ENCODE peak calls at places on chromosomes 13 and 19, in five cellular contexts. D is endothelial cell of umbilical vein, E is stomach, G is sigmoid colon, S is breast epithelium. X is an unnamed sample.

GRCh38 chr19:17234911-17235617 is 9.0 kb downstream of the OCEL1 start:
- DNase-seq in D (peak; percentile 43), E (peak; percentile 68), G (peak; percentile 80), S (no peak), X (peak; percentile 91)

GRCh38 chr13:97246596-97246995 is 24.5 kb downstream of the MBNL2 start:
- DNase-seq in D (peak; percentile 67), E (no peak), G (no peak), S (no peak), X (no peak)

GRCh38 chr13:78680064-78680463 is 21.1 kb upstream of the OBI1 start:
- DNase-seq in D (no peak), E (no peak), G (no peak), S (no peak), X (no peak)

GRCh38 chr19:47035127-47035494 is 13.3 kb downstream of the TMEM160 start:
- DNase-seq in D (no peak), E (no peak), G (no peak), S (no peak), X (no peak)

GRCh38 chr19:50500060-50500752 is 10.8 kb downstream of the JOSD2 start:
- DNase-seq in D (no peak), E (no peak), G (no peak), S (no peak), X (no peak)

GRCh38 chr13:45527699-45528462 is 63.1 kb downstream of the COG3 start:
- DNase-seq in D (no peak), E (peak; percentile 66), G (no peak), S (no peak), X (no peak)

GRCh38 chr19:7902796-7903243 is 857 bp upstream of the MAP2K7 start:
- DNase-seq in D (no peak), E (no peak), G (no peak), S (no peak), X (no peak)

GRCh38 chr13:42279080-42279479 is 7.1 kb downstream of the AKAP11 start:
- DNase-seq in D (no peak), E (no peak), G (no peak), S (no peak), X (no peak)

GRCh38 chr19:50906217-50906616 is 5.0 kb downstream of the KLK4 start:
- DNase-seq in D (no peak), E (peak; percentile 51), G (no peak), S (no peak), X (no peak)

GRCh38 chr13:101579291-101579802 is 126.9 kb downstream of the ITGBL1 start:
- DNase-seq in D (peak; percentile 82), E (no peak), G (no peak), S (no peak), X (no peak)

GRCh38 chr19:41753936-41754529 is 1.3 kb upstream of the CEACAM6 start:
- DNase-seq in D (peak; percentile 30), E (peak; percentile 75), G (no peak), S (no peak), X (peak; percentile 78)

GRCh38 chr13:32829676-32830091 is 186.5 kb upstream of the KL start:
- DNase-seq in D (no peak), E (no peak), G (no peak), S (no peak), X (no peak)

GRCh38 chr19:6084821-6085220 is 25.5 kb downstream of the RFX2 start:
- DNase-seq in D (no peak), E (no peak), G (no peak), S (no peak), X (no peak)

GRCh38 chr19:6088677-6089063 is 21.6 kb downstream of the RFX2 start:
- DNase-seq in D (peak; percentile 64), E (no peak), G (no peak), S (no peak), X (no peak)

GRCh38 chr19:6087074-6087506 is 23.2 kb downstream of the RFX2 start:
- DNase-seq in D (no peak), E (no peak), G (no peak), S (no peak), X (no peak)

GRCh38 chr19:6090634-6091033 is 19.7 kb downstream of the RFX2 start:
- DNase-seq in D (no peak), E (no peak), G (no peak), S (no peak), X (no peak)

DNA sequence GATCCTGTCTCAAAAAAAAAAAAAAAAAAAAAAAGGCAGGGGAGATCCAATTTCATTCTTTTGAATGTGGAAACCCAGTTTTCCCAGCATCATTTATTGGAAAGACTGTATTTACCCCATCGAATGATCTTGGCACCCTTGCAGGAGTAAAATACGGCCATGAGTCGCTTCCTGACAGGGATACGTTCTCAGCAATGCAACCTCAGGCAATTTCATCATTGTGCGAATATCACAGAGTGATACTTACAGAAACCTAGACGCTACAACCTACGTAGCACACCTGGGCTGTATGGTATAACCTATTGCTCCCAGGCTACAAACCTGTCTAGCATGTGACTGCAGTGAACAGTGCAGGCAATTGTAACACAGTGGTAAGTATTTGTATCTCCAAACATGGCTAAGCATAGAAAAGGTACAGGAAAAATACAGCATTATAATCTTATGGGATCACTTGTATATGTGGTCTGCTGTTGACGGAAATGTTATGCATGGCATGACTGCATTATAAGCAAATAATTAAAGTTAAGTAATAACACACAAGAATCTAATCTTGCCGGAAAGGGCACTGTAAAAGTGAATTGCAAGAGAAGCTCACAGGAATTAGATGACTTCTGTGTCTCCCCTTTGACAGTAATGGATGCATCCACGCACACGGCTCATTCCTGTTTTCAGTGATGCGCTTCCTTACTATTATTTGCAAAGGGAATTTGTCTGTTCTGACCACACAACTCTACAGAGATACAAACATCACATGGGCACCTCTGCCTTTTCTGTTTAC is 24.0 kb downstream of the RFX2 start:
- DNase-seq in D (peak; percentile 70), E (no peak), G (no peak), S (no peak), X (no peak)
- TF ChIP-seq POLR2AphosphoS5 in D (no peak), E (no peak), G (no peak), S (no peak), X (no peak)

GRCh38 chr19:11813801-11814706 is at the start of gene ZNF440:
- DNase-seq in D (peak; percentile 95), E (peak; percentile 98), G (peak; percentile 97), S (peak; percentile 97), X (peak; percentile 98)
- TF ChIP-seq POLR2A in D (peak; percentile 95), E (peak; percentile 91), G (peak; percentile 84), S (peak; percentile 85), X (peak; percentile 90)

GRCh38 chr13:71625183-71625582 is 241.8 kb downstream of the DACH1 start:
- DNase-seq in D (peak; percentile 88), E (no peak), G (no peak), S (no peak), X (no peak)
- H3K27ac ChIP-seq in D (peak overlapping the region; percentile 83), E (no peak overlapping the region), G (no peak overlapping the region), S (no peak overlapping the region), X (peak overlapping the region; percentile 72)

DNA sequence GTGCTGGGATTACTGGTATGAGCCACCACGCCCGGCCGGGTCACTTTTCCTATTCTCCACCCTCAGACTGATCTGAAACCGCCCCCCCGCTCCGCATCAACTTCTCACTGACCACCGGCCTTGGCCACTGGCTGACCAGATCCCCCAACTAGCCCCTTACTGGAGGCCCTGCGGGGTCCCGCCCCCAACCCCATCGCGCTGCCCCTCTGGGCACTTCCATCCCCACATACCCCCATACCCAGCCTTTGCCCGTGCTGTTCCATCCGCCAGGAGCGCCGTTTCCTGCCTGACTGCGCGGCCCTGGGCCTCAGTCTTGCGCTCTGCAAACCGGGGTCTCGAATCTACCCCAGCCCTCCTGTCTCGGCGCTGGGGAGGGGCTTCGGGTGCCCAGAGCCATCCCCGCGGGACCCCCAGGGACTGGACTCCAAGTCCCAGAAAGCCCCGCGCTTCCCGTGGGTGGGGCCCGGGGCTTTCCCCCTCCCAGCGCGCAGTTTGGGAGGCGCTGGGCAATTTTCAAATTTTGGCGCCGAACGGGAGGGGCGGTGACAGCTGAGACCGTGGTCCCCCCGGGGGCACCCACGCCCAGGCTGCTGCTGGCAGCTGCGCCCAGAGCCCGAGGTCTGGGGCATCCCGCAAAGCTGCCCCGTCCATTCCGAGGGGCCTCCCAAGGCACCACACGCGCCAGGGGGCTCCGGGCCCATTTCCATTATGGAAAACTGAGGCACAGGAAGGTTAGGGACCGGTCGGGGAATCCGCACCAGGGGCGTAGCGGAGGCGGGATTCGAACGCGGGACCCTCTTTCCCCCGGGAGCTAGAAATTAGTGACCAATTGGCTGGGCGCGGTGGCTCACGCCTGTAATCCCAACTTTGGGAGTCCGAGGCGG is 5.2 kb upstream of the LMNB2 start:
- DNase-seq in D (peak; percentile 71), E (peak; percentile 34), G (no peak), S (no peak), X (peak; percentile 46)
- TF ChIP-seq POLR2AphosphoS5 in D (no peak), E (no peak), G (no peak), S (no peak), X (no peak)

DNA sequence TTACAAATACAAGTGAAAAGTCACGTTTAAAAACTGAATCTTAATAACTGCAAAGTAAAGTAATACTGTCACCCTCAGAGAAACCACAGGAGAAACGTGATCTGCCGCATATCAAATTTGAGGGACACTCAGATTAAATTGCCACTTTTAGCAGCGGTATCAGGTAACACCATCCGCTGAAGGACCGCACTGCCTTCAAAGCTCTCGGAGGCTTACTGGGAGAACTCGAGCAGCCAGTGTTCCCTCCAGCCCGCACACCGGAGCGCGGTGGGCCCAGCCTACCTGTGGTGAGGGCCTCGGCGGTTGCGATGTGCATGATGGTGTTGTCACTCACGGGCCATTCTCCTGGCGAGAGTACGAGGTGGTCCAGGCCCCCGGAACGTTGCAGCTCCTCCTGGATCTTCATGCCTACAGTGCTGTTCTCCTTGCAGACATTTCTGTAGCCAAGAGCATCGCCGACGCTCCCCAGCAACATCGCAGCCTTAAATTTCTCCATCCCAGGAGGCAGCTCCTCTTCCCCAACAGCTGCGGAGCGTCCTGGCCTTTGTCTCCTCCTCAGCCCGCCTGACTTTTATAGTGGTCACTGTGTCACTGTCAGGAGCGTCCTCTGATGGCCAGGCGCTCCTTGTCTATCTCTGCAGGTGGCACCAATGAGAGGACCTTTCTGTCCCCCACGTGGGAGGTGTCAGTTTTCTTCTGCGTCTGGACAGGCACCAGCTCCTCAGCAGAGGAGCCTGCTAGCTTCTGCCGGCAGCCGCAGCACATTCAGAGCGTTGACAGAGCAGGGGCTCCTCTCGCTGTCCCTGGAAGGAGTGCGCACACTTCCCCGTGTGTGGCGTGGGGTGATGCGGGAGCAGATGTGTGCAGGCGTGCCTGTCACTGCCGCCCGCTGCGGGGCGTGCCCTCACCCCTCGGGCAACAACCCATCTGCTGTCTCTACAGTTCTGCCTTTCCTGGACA is at the start of gene ADPRHL1:
- DNase-seq in D (no peak), E (no peak), G (peak; percentile 70), S (peak; percentile 43), X (no peak)
- TF ChIP-seq POLR2A in D (no peak), E (no peak), G (no peak), S (no peak), X (no peak)